ENCODE peak calls at places on chromosome 20, in six cellular contexts. X is left ventricle myocardium inferior, A is spleen, U is A549, B is hepatocyte, K is breast epithelium. P is an unnamed sample.

GRCh38 chr20:46895906-46896242 is 1.2 kb downstream of the EYA2 start:
- DNase-seq in U (no peak), K (no peak), X (no peak), A (no peak), B (no peak), P (no peak)

GRCh38 chr20:47136782-47137181 is 219.7 kb downstream of the ZMYND8 start:
- DNase-seq in X (no peak), U (no peak), A (no peak), B (no peak), K (no peak), P (no peak)

GRCh38 chr20:17684077-17684888 is 2.2 kb upstream of the RRBP1 start:
- DNase-seq in U (no peak), B (peak; percentile 55), A (no peak), K (no peak), X (no peak), P (no peak)

GRCh38 chr20:37866051-37866450 is 36.9 kb upstream of the VSTM2L start:
- DNase-seq in B (no peak), A (peak; percentile 52), X (no peak), K (no peak), U (no peak), P (no peak)

GRCh38 chr20:37364013-37364926 is 18.3 kb downstream of the SRC start:
- DNase-seq in K (no peak), X (no peak), B (no peak), U (no peak), A (peak; percentile 61), P (no peak)

GRCh38 chr20:58511364-58511763 is 3.8 kb downstream of the APCDD1L start:
- DNase-seq in U (no peak), A (no peak), X (no peak), K (no peak), B (peak; percentile 23), P (no peak)

GRCh38 chr20:61931476-61932198 is 134.0 kb downstream of the TAF4 start:
- DNase-seq in A (no peak), X (peak; percentile 5), B (no peak), U (no peak), K (peak; percentile 40), P (no peak)

GRCh38 chr20:4066551-4066950 is 51.2 kb upstream of the RNF24 start:
- DNase-seq in X (no peak), U (no peak), K (no peak), B (no peak), A (no peak), P (no peak)

GRCh38 chr20:11274137-11274536 is 600.3 kb upstream of the JAG1 start:
- DNase-seq in X (no peak), A (no peak), B (peak; percentile 78), U (peak; percentile 90), K (no peak), P (peak; percentile 78)

GRCh38 chr20:2118783-2119182 is 17.2 kb downstream of the STK35 start:
- DNase-seq in K (no peak), U (no peak), X (no peak), A (no peak), B (no peak), P (no peak)

GRCh38 chr20:47949230-47949629 is 163.9 kb upstream of the SULF2 start:
- DNase-seq in A (no peak), K (no peak), B (no peak), U (no peak), X (no peak), P (no peak)

DNA sequence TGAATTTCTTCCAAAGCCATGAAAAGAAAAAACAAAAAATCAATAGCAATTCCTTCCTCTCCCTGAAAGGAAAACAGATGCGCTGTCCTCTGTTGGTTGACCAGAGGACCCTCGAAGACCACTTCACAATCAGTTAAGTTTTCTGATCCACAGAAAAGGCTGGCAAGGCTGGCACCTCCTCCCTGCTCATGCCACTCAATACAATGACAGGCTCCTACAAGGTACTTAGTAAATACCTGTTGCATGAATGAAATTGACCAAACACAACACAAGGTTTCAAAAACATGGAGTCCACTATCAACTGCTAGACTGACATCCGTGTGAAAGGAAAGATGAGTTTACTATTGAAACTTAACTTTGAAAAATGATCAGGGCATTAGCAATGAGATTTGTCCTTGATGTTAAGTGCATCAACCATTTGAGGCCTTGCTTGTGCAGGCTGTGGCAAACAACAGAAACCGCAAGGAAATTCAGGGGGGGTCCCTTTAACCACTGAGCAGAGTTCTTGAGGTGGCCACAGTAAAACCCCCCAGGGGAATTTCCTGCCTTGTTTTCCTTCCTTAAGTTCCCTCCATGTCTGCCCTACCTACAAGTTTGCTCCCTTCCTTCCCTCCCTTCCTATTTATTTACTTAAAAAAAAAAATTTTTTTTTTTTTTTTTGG is 27.9 kb upstream of the RTF2 start:
- DNase-seq in B (no peak), A (no peak), X (no peak), U (no peak), K (no peak), P (no peak)
- H3K27ac ChIP-seq in B (peak overlapping the region; percentile 73), A (no peak overlapping the region), X (peak overlapping the region; percentile 54), U (no peak overlapping the region), K (peak overlapping the region; percentile 66), P (no peak overlapping the region)

GRCh38 chr20:31839782-31840487 is 5.5 kb downstream of the FOXS1 start:
- DNase-seq in B (no peak), A (no peak), X (no peak), K (no peak), U (no peak), P (no peak)
- H3K4me1 ChIP-seq in B (peaks cover 54% of the 10 kb centered on the region), A (peaks cover 20% of the 10 kb centered on the region), X (peaks cover 75% of the 10 kb centered on the region), K (peaks cover 13% of the 10 kb centered on the region), U (peaks cover 98% of the 10 kb centered on the region), P (peaks cover 9% of the 10 kb centered on the region)

DNA sequence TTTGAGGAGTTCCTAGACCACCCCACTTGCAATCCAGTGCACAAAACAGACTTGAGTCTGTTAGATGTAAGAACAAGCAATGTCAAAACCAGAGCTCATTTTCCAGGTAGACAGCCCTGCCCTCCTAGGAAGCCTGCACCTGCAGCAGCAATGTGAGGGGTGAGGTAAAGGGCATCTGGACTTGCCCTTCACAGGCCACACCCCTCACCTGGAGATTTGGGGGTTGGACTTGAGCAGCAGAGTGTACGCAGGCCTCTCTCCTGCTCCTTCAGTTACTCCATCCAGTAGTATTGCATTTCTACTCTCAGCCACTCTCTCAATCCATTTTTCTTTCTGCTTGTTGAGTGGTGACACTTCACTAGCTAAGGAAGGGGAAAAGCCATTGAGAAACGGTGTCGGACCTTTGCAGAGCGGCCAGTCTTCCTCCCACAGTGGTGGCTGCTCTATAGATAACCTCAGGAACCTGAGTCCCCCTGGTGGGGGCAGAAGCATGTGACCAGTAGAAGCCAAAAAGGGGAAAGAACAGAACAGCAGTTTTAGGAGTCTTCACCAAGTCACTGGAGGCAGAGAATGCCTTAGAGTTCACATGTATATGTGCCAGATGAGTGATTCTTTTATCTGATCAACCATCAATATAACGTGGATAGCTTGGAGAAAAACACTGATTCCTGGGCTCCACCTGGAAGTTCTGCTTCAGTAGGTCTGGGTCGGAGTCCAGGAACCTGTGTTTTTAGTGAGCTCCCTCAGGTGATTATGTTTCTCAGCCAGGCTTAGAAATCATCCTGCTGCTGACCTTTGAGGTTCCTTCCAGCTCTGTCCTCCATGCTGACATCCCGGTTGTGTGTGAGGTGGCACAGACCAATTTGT is 28.0 kb downstream of the ARFGEF2 start:
- DNase-seq in U (peak; percentile 25), X (no peak), B (no peak), K (no peak), A (no peak), P (peak; percentile 71)
- TF ChIP-seq CTCF in U (no peak), X (no peak), B (no peak), K (no peak), A (no peak), P (peak; percentile 5)

DNA sequence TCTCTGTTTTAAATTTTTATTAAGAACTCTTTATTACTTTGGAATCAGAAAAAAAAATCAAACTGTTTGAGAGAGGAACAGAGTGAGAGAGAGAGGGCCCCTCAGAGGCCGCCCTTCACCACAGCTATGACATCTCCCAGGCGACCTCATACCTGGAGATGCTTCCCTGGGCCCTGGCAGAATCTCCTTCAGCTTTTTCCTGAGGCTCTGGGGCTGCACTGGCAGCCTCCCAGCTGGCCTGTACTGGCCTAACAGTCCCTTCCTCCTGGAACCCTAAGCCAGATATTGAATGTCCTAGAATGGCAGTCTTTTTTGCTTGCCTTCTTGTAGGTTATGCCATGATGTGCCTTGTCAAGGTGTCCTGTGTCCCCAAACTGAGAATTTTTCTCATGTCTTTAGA is 13.7 kb downstream of the ABHD12 start:
- DNase-seq in K (no peak), U (no peak), A (no peak), B (no peak), X (no peak), P (no peak)
- H3K27ac ChIP-seq in K (no peak overlapping the region), U (no peak overlapping the region), A (no peak overlapping the region), B (no peak overlapping the region), X (no peak overlapping the region), P (no peak overlapping the region)

P was measured in cardiac muscle cell.